ENCODE peak calls at places on chromosomes 11 and 22, in four cellular contexts. Y is ovary, E is GM12878, I is testis. O is an unnamed sample.

GRCh38 chr11:11604340-11604992 is 17.3 kb downstream of the GALNT18 start:
- DNase-seq in Y (no peak), E (no peak), I (no peak), O (no peak)

GRCh38 chr22:23068832-23069385 is 1.4 kb upstream of the GNAZ start:
- DNase-seq in Y (peak), E (no peak), I (no peak), O (no peak)

GRCh38 chr11:17779861-17780594 is 45.4 kb downstream of the KCNC1 start:
- DNase-seq in Y (no peak), E (no peak), I (no peak), O (no peak)

GRCh38 chr11:130544266-130544665 is 95.8 kb downstream of the ADAMTS15 start:
- DNase-seq in Y (no peak), E (no peak), I (no peak), O (no peak)

GRCh38 chr11:64935634-64936081 is at the start of gene GPHA2:
- DNase-seq in Y (peak), E (no peak), I (no peak), O (peak)

GRCh38 chr11:123671534-123671933 is 17.1 kb upstream of the SCN3B start:
- DNase-seq in Y (no peak), E (no peak), I (no peak), O (no peak)

GRCh38 chr11:94834931-94835330 is 66.8 kb downstream of the AMOTL1 start:
- DNase-seq in Y (no peak), E (no peak), I (no peak), O (no peak)

GRCh38 chr11:108592591-108593213 is 866 bp downstream of the EXPH5 start:
- DNase-seq in Y (peak), E (no peak), I (peak), O (peak)

DNA sequence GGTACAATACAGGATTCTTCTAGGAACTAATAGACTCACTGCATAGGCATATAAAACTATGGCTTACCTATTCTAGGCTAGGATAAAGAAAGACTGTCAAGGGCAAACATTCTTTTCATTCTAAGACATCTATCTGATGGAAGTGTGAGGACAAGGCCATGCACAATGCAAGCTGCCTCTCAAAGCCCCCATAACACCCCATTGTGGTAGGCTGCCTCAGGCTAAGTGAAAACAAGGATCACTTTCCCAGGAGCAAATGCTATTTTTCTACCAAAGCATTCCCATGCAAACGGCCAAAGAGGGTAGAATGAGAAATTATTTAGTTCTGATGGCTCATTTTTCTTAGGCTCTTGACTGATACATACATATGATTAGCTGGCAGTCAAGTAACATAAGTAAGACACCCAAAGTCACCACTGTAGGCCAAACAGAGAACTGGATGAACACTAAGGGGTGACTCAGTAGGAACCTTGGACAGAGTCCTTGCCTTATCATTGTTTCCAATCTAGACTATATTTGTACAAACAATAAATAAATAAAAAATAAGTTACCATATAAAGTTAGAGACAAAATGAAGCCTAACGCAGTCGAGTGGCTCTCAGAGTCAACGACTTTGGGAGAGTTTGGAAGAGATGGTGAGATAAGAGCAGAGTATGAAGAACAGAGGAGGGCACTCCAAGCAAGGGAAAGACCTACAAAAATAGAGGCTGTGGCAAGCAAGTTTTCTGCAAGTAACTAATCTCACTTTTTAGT is 303.6 kb downstream of the SBF2 start:
- DNase-seq in Y (no peak), E (no peak), I (no peak), O (no peak)
- H3K27ac ChIP-seq in Y (no peak), E (no peak), I (no peak), O (no peak)

DNA sequence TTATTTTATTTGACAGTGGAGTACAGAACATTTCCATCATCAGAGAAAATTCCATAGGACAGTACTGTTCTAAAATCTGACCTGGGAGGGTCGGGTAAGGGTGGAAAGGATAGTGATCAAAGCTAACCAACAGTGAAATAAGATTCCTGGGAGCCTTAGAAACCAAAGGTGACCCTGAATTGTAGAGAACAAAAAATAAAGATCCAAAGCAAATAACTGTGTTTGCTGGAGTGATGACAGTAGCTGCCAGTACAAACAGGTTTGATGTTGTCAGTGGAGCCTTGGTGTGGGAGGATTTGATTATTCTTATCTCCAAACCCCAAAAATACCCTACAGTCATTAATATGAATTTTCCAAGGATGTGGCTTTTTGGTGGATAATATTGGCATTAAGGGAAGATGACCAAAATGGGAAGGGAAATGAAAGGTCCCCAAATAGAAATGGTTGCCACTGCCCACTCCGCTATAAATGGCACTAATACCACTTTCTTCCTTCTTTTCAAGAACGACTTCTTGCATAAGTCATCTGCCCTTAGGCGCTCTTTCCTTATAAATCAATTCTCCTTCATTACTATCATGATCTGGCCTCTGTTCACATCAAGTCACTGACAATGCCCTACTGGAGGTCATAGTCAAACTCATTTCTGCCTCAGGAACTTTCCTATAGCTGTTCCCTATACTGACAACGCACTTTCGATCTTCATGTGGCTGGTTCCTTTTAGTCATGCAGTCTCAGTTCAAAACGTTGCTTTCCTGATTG is 44.4 kb downstream of the EHF start:
- DNase-seq in Y (no peak), E (no peak), I (no peak), O (no peak)
- H3K27ac ChIP-seq in Y (no peak), E (no peak), I (no peak), O (no peak)

GRCh38 chr11:34627197-34627596 is 6.3 kb downstream of the EHF start:
- DNase-seq in Y (no peak), E (no peak), I (no peak), O (no peak)
- H3K27ac ChIP-seq in Y (no peak), E (no peak), I (no peak), O (no peak)

GRCh38 chr22:45962756-45963155 is 14.2 kb downstream of the WNT7B start:
- DNase-seq in Y (no peak), E (no peak), I (no peak), O (no peak)

GRCh38 chr22:45961679-45962430 is 15.1 kb downstream of the WNT7B start:
- DNase-seq in Y (no peak), E (no peak), I (no peak), O (no peak)

GRCh38 chr22:45963821-45964220 is 13.1 kb downstream of the WNT7B start:
- DNase-seq in Y (no peak), E (no peak), I (no peak), O (no peak)

GRCh38 chr22:45960477-45961386 is 16.2 kb downstream of the WNT7B start:
- DNase-seq in Y (no peak), E (no peak), I (no peak), O (no peak)

GRCh38 chr22:45962431-45962712 is 14.6 kb downstream of the WNT7B start:
- DNase-seq in Y (no peak), E (no peak), I (no peak), O (no peak)
- H3K27ac ChIP-seq in Y (no peak), E (no peak), I (no peak), O (no peak)

GRCh38 chr11:78420796-78421209 is 3.2 kb upstream of the GAB2 start:
- DNase-seq in Y (peak), E (no peak), I (peak), O (no peak)

GRCh38 chr11:78420255-78420764 is 2.7 kb upstream of the GAB2 start:
- DNase-seq in Y (peak), E (no peak), I (peak), O (peak)

GRCh38 chr11:78417888-78418583 is 416 bp upstream of the GAB2 start:
- DNase-seq in Y (peak), E (no peak), I (peak), O (peak)

GRCh38 chr11:78418584-78419211 is 1.1 kb upstream of the GAB2 start:
- DNase-seq in Y (no peak), E (no peak), I (no peak), O (no peak)

DNA sequence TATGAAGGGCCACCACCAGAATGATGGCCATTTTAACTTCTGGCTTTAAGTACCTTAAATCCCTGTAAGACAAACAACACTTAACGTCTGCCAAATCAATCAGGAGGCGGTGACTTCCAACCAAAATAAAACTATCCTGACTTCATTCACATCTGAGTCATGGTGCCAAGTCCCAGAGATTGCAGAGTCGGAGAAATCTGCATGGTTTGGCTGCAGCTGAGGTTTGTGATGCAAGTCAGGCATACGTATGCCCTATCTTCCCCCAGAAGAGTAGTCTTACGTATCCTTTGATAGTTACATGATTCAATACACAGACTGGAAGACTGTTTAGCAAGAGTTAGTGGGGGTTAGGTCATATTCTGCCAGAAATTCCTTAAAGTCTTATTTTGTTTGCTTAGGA is 1.7 kb upstream of the GAB2 start:
- DNase-seq in Y (peak), E (no peak), I (peak), O (peak)
- H3K27ac ChIP-seq in Y (peak), E (no peak), I (no peak), O (no peak)

GRCh38 chr11:69748637-69749036 is 26.5 kb downstream of the FGF4 start:
- DNase-seq in Y (no peak), E (no peak), I (no peak), O (no peak)

GRCh38 chr11:69745201-69745600 is 29.9 kb downstream of the FGF4 start:
- DNase-seq in Y (no peak), E (no peak), I (no peak), O (no peak)

GRCh38 chr11:69746780-69747742 is 28.1 kb downstream of the FGF4 start:
- DNase-seq in Y (no peak), E (no peak), I (no peak), O (no peak)

GRCh38 chr11:69746140-69746539 is 29.0 kb downstream of the FGF4 start:
- DNase-seq in Y (no peak), E (no peak), I (no peak), O (no peak)

GRCh38 chr11:69744435-69744834 is 30.7 kb downstream of the FGF4 start:
- DNase-seq in Y (no peak), E (no peak), I (no peak), O (no peak)
- H3K27ac ChIP-seq in Y (no peak), E (no peak), I (no peak), O (no peak)

DNA sequence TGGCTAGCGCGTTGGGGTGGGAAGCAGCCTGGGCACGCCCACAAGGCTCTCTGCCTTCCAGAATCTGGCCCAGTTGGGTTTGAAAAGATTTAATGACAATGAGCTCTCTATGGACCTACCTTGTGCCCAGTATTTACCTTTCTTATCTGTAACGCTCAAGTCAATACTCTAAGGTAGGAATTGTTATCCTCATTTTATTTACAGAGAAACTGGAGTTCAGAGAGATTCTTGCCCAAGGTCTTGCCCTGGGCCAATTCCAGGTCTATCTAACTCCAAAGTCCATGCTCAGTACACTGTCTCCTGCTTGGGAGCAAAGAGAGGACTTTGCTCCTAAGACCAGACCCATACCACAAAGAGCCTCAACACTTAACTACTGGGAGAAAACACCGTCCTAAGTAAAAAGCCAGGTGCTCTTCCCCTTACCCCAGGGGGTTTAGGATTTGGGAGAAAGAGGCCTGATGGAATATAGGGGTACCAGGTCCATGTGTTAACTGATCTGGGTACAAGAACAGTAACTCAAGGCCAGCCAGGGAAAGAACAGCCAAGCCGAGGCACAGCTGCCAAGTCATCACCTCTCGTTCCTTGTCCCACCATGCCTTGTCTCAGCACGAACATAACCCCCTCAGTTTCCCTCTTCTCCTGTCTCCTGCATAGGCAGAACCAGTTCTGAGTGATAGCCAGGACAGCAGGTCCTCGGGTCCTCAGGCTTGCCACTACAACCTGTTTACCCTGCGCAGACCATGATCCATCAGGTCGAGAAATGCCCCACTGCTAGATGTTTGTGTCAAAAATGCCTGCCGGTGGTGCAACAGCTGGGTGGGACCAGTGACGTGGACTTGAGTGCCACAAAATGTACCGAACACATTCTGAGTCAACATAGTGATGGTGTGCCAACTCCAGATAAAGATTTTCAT is 14.6 kb downstream of the APOA4 start:
- DNase-seq in Y (no peak), E (no peak), I (no peak), O (peak)
- H3K27ac ChIP-seq in Y (no peak), E (no peak), I (no peak), O (peak)